ENCODE peak calls at places on chromosome 4, in five cellular contexts. X, U, B, I and W are unnamed samples.
A peak's percentile ranks its signal among the peaks of the same experiment; 100 is the strongest.

GRCh38 chr4:106312997-106313522 is 2.9 kb downstream of the TBCK start:
- DNase-seq in X (no peak), U (no peak), B (no peak), I (no peak), W (no peak)

GRCh38 chr4:53775381-53775780 is 184.1 kb upstream of the LNX1 start:
- DNase-seq in X (no peak), U (no peak), B (no peak), I (no peak), W (no peak)

GRCh38 chr4:7628432-7628831 is 193.7 kb upstream of the PSAPL1 start:
- DNase-seq in X (no peak), U (no peak), B (no peak), I (no peak), W (no peak)

GRCh38 chr4:98430708-98431403 is 169.7 kb downstream of the RAP1GDS1 start:
- DNase-seq in X (peak; percentile 90), U (peak; percentile 96), B (no peak), I (peak; percentile 80), W (peak; percentile 67)

GRCh38 chr4:28444886-28445496 is 1584.3 kb downstream of the STIM2 start:
- DNase-seq in X (no peak), U (peak; percentile 20), B (no peak), I (peak; percentile 14), W (no peak)

GRCh38 chr4:26400140-26400539 is 79.3 kb downstream of the RBPJ start:
- DNase-seq in X (no peak), U (no peak), B (no peak), I (no peak), W (no peak)

GRCh38 chr4:130478406-130478805 is 1382.5 kb downstream of the C4orf33 start:
- DNase-seq in X (peak; percentile 5), U (peak; percentile 16), B (no peak), I (peak; percentile 65), W (peak; percentile 36)

GRCh38 chr4:102390438-102390837 is 45.2 kb upstream of the SLC39A8 start:
- DNase-seq in X (peak; percentile 58), U (peak; percentile 90), B (no peak), I (no peak), W (no peak)

GRCh38 chr4:185599151-185599648 is 63.9 kb upstream of the PDLIM3 start:
- DNase-seq in X (no peak), U (no peak), B (no peak), I (no peak), W (no peak)

GRCh38 chr4:142567199-142567598 is 278.9 kb downstream of the INPP4B start:
- DNase-seq in X (no peak), U (no peak), B (no peak), I (no peak), W (no peak)

GRCh38 chr4:164847967-164848649 is 28.9 kb upstream of the APELA start:
- DNase-seq in X (no peak), U (no peak), B (no peak), I (no peak), W (no peak)

GRCh38 chr4:142098380-142098779 is 462.0 kb downstream of the IL15 start:
- DNase-seq in X (no peak), U (no peak), B (no peak), I (no peak), W (no peak)

GRCh38 chr4:145195167-145195952 is 15.0 kb upstream of the OTUD4 start:
- DNase-seq in X (peak; percentile 51), U (peak; percentile 47), B (no peak), I (no peak), W (no peak)

GRCh38 chr4:3283483-3283882 is 9.3 kb upstream of the RGS12 start:
- DNase-seq in X (no peak), U (no peak), B (no peak), I (no peak), W (no peak)

GRCh38 chr4:146472404-146472803 is 49.3 kb downstream of the SLC10A7 start:
- DNase-seq in X (no peak), U (no peak), B (no peak), I (no peak), W (no peak)

GRCh38 chr4:90824266-90825167 is 697.3 kb downstream of the CCSER1 start:
- DNase-seq in X (no peak), U (no peak), B (no peak), I (no peak), W (no peak)

GRCh38 chr4:98518555-98519267 is 139.7 kb downstream of the TSPAN5 start:
- DNase-seq in X (no peak), U (no peak), B (no peak), I (no peak), W (no peak)

GRCh38 chr4:152936446-152937279 is 540 bp downstream of the FHDC1 start:
- DNase-seq in X (peak; percentile 44), U (peak; percentile 56), B (no peak), I (no peak), W (no peak)

GRCh38 chr4:82988323-82988832 is 22.2 kb downstream of the LIN54 start:
- DNase-seq in X (no peak), U (no peak), B (no peak), I (peak; percentile 77), W (peak; percentile 66)

GRCh38 chr4:38131371-38132139 is 171.4 kb downstream of the PTTG2 start:
- DNase-seq in X (no peak), U (peak; percentile 72), B (no peak), I (no peak), W (no peak)

GRCh38 chr4:95095352-95095974 is 337.7 kb downstream of the BMPR1B start:
- DNase-seq in X (peak; percentile 19), U (peak; percentile 37), B (no peak), I (no peak), W (no peak)

GRCh38 chr4:3877236-3877635 is 111.1 kb downstream of the ADRA2C start:
- DNase-seq in X (no peak), U (no peak), B (no peak), I (peak; percentile 37), W (no peak)

GRCh38 chr4:10115657-10116624 is 658 bp downstream of the WDR1 start:
- DNase-seq in X (peak; percentile 73), U (peak; percentile 74), B (no peak), I (no peak), W (no peak)

GRCh38 chr4:152643153-152644035 is 36.4 kb downstream of the TMEM154 start:
- DNase-seq in X (no peak), U (no peak), B (no peak), I (no peak), W (no peak)

GRCh38 chr4:11446156-11446811 is 17.6 kb upstream of the HS3ST1 start:
- DNase-seq in X (no peak), U (peak; percentile 26), B (no peak), I (no peak), W (no peak)

GRCh38 chr4:184934184-184934583 is 84.1 kb upstream of the HELT start:
- DNase-seq in X (no peak), U (no peak), B (no peak), I (no peak), W (no peak)

GRCh38 chr4:128488055-128488705 is 200.6 kb upstream of the PGRMC2 start:
- DNase-seq in X (no peak), U (no peak), B (no peak), I (no peak), W (no peak)

GRCh38 chr4:97235516-97235915 is 907.8 kb downstream of the STPG2 start:
- DNase-seq in X (no peak), U (no peak), B (no peak), I (no peak), W (no peak)

GRCh38 chr4:85919488-85919887 is 440.4 kb downstream of the MAPK10 start:
- DNase-seq in X (no peak), U (no peak), B (no peak), I (no peak), W (no peak)

GRCh38 chr4:148980782-148981181 is 538.6 kb upstream of the NR3C2 start:
- DNase-seq in X (no peak), U (no peak), B (no peak), I (no peak), W (no peak)

GRCh38 chr4:26887143-26887542 is 26.5 kb downstream of the STIM2 start:
- DNase-seq in X (no peak), U (no peak), B (no peak), I (no peak), W (no peak)

GRCh38 chr4:150236626-150237025 is 158.4 kb downstream of the DCLK2 start:
- DNase-seq in X (no peak), U (no peak), B (no peak), I (no peak), W (no peak)

GRCh38 chr4:167020410-167020809 is 213.9 kb downstream of the SPOCK3 start:
- DNase-seq in X (no peak), U (no peak), B (no peak), I (no peak), W (no peak)

GRCh38 chr4:56666279-56666678 is 14.8 kb downstream of the HOPX start:
- DNase-seq in X (no peak), U (no peak), B (no peak), I (peak; percentile 21), W (no peak)

GRCh38 chr4:56671373-56671772 is 9.7 kb downstream of the HOPX start:
- DNase-seq in X (no peak), U (no peak), B (no peak), I (no peak), W (no peak)

GRCh38 chr4:56671860-56672259 is 9.2 kb downstream of the HOPX start:
- DNase-seq in X (peak; percentile 13), U (no peak), B (no peak), I (peak; percentile 23), W (no peak)

GRCh38 chr4:56662782-56663468 is 18.2 kb downstream of the HOPX start:
- DNase-seq in X (no peak), U (no peak), B (no peak), I (no peak), W (no peak)

DNA sequence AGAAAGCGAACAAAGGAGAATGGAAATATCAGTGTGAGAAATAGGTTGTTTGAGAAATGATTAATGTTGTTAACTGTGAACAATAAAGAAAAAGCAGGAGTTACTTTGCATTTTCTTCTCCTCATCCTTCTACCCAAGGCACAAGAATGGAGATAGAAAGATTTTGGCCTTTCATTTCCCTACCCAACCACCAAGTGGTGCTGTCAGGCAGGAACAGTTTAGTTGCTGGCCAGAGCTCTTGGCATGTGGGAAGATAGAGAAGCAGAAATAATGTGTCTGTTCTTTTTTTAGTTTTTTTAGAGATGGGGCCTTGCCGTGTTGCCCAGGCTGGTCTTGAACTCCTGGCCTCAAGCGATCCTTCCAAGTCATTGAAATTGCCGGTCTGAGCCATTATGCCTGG is 12.8 kb downstream of the HOPX start:
- DNase-seq in X (peak; percentile 30), U (no peak), B (no peak), I (no peak), W (no peak)
- TF ChIP-seq CTCF in X (no peak), U (peak; percentile 60), B (no peak), I (no peak), W (peak; percentile 3)

GRCh38 chr4:15400911-15401671 is 26.7 kb upstream of the C1QTNF7 start:
- DNase-seq in X (peak; percentile 72), U (peak; percentile 55), B (peak; percentile 72), I (peak; percentile 88), W (peak; percentile 86)
- TF ChIP-seq CTCF in X (no peak), U (peak; percentile 7), B (no peak), I (no peak), W (no peak)

GRCh38 chr4:169810325-169811323 is 52.9 kb upstream of the HPF1 start:
- DNase-seq in X (peak; percentile 70), U (peak; percentile 55), B (no peak), I (peak; percentile 54), W (peak; percentile 52)
- TF ChIP-seq CTCF in X (peak; percentile 86), U (peak; percentile 83), B (peak; percentile 80), I (peak; percentile 80), W (peak; percentile 57)

DNA sequence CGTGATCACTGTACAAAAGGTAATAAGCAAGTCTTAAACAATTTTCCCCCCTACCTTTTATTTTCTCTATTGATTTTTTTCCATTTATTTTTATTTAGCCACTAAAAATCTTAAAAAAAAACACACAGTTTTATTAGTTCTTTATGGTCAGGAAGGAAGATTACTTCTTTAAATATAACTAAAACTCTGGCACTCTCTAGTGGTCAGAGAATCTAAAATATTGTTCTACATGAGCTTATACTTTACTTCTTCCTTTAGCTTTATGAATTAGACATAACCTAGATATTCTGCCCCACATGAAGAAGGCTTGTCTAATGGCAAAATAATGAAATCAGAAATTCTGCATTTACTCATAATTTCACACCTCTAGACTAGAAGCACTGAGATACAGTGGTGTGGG is 135.2 kb downstream of the PDE5A start:
- DNase-seq in X (no peak), U (peak; percentile 9), B (no peak), I (no peak), W (no peak)
- TF ChIP-seq CTCF in X (peak; percentile 9), U (peak; percentile 22), B (no peak), I (peak; percentile 2), W (no peak)